ENCODE peak calls at places on chromosomes 11 and 22, in four cellular contexts. K is IMR-90, M is K562, T is endothelial cell of umbilical vein. X is an unnamed sample. For H3K9me1, the result is how much of the 10 kb centered on the place peaks cover.

GRCh38 chr11:70297341-70297740 is 26.9 kb downstream of the PPFIA1 start:
- DNase-seq in K (peak), M (no peak), T (peak), X (peak)

GRCh38 chr11:12827929-12828812 is 153.9 kb downstream of the TEAD1 start:
- DNase-seq in K (peak), M (peak), T (peak), X (no peak)

GRCh38 chr11:126210871-126211235 is 597 bp downstream of the RPUSD4 start:
- DNase-seq in K (no peak), M (peak), T (no peak), X (no peak)

GRCh38 chr22:42522546-42522945 is 3.0 kb upstream of the RRP7A start:
- DNase-seq in K (no peak), M (no peak), T (no peak), X (no peak)

GRCh38 chr22:20206709-20207215 is 55.9 kb upstream of the CCDC188 start:
- DNase-seq in K (peak), M (peak), T (peak), X (no peak)

GRCh38 chr11:22624742-22625447 is 728 bp downstream of the FANCF start:
- DNase-seq in K (peak), M (peak), T (peak), X (peak)

GRCh38 chr11:63916837-63917684 is at the start of gene RCOR2:
- DNase-seq in K (peak), M (peak), T (peak), X (no peak)

GRCh38 chr22:40547729-40548143 is 88.8 kb downstream of the MRTFA start:
- DNase-seq in K (peak), M (no peak), T (no peak), X (no peak)

GRCh38 chr11:35962373-35963138 is 18.7 kb downstream of the LDLRAD3 start:
- DNase-seq in K (no peak), M (no peak), T (no peak), X (no peak)

GRCh38 chr11:2318707-2319106 is 16.9 kb downstream of the TSPAN32 start:
- DNase-seq in K (no peak), M (no peak), T (no peak), X (no peak)

GRCh38 chr22:47036936-47037485 is 274.6 kb downstream of the TBC1D22A start:
- DNase-seq in K (no peak), M (no peak), T (no peak), X (no peak)

GRCh38 chr22:47036352-47036751 is 273.9 kb downstream of the TBC1D22A start:
- DNase-seq in K (no peak), M (no peak), T (no peak), X (no peak)

GRCh38 chr22:47034076-47034808 is 271.8 kb downstream of the TBC1D22A start:
- DNase-seq in K (no peak), M (no peak), T (no peak), X (no peak)

GRCh38 chr22:47034905-47035419 is 272.5 kb downstream of the TBC1D22A start:
- DNase-seq in K (no peak), M (no peak), T (no peak), X (no peak)

GRCh38 chr22:47035443-47035881 is 273.0 kb downstream of the TBC1D22A start:
- DNase-seq in K (no peak), M (no peak), T (no peak), X (no peak)
- H3K9me1 ChIP-seq in K (under half), M (under half), T (under half), X (under half)

GRCh38 chr11:116936754-116937153 is 99.3 kb upstream of the APOA1 start:
- DNase-seq in K (no peak), M (no peak), T (no peak), X (no peak)
- H3K9me1 ChIP-seq in K (under half), M (under half), T (under half), X (under half)

DNA sequence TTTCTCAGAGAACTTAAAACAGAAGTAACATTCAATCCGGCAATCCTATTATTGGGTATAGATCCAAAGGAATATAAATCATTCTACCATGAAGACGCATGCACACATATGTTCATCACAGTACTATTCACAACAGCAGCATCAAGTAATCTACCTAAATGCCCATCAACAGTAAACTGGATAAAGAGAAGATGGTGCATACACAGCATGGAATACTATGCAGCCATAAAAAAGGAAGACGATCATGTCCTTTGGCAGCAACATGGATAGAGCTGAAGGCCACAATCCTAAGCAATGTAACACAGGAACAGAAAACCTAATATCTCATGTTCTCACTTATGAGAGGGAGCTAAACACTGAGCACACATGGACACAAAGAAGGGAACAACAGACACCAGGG is 6.3 kb upstream of the ISX start:
- DNase-seq in K (no peak), M (no peak), T (no peak), X (no peak)
- H3K9me1 ChIP-seq in K (under half), M (under half), T (under half), X (under half)

GRCh38 chr22:30919973-30920372 is 48.6 kb downstream of the MORC2 start:
- DNase-seq in K (no peak), M (no peak), T (no peak), X (no peak)
- H3K9me1 ChIP-seq in K (under half), M (under half), T (under half), X (under half)

DNA sequence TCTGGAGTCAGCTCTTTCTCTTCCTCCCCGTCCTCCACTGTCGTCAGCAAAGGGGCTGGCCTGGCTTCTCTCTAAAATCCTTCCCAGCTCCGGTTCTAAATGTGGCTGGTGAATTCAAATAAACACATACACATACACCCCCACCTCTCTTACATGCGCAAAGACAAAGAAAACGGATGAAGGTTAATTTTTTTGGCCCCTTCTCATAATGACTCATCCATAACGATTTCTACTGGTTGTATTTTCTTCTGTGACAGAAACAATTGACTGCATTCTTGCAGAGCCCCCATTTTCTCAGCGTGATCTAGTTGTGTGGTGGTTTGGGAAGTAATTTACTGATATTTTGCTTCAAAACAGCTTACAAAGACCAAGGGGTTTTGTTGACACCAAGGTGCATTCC is 130.0 kb upstream of the NTM start:
- DNase-seq in K (no peak), M (no peak), T (no peak), X (no peak)
- H3K9me1 ChIP-seq in K (under half), M (under half), T (under half), X (under half)